ENCODE peak calls at places on chromosome 4, in eight cellular contexts. N is cardiac muscle cell; A is effector memory CD4-positive, alpha-beta T cell; O is SK-N-MC; D is lower lobe of right lung; V is psoas muscle; K is GM23248; Y is hepatocyte. P is an unnamed sample.

GRCh38 chr4:22045051-22045450 is 96.5 kb upstream of the KCNIP4 start:
- DNase-seq in V (no peak), D (no peak), Y (no peak), K (no peak), N (no peak), A (no peak), O (no peak), P (no peak)

GRCh38 chr4:78764498-78764961 is 11.6 kb upstream of the BMP2K start:
- DNase-seq in V (no peak), D (no peak), A (no peak), Y (no peak), O (no peak), K (peak; percentile 70), N (no peak), P (peak; percentile 19)

GRCh38 chr4:92305148-92305877 is 1.5 kb downstream of the GRID2 start:
- DNase-seq in V (peak; percentile 13), O (no peak), Y (peak; percentile 63), D (peak; percentile 52), K (peak; percentile 51), A (no peak), N (peak; percentile 87), P (peak; percentile 63)

GRCh38 chr4:140130677-140131076 is 23.3 kb downstream of the MAML3 start:
- DNase-seq in Y (no peak), V (no peak), D (no peak), O (no peak), N (no peak), A (no peak), K (peak; percentile 93), P (peak; percentile 87)

GRCh38 chr4:113708250-113708649 is 53.3 kb downstream of the CAMK2D start:
- DNase-seq in V (no peak), O (no peak), N (no peak), K (peak; percentile 13), Y (no peak), A (no peak), D (no peak), P (peak; percentile 43)

GRCh38 chr4:75985116-75985515 is 5.6 kb downstream of the SDAD1 start:
- DNase-seq in N (no peak), O (no peak), K (peak; percentile 96), A (no peak), Y (no peak), V (no peak), D (no peak), P (peak; percentile 59)

GRCh38 chr4:94158883-94159282 is 48.8 kb upstream of the SMARCAD1 start:
- DNase-seq in O (no peak), A (no peak), N (no peak), K (no peak), Y (no peak), V (no peak), D (no peak), P (no peak)

GRCh38 chr4:40190880-40191815 is 5.7 kb upstream of the RHOH start:
- DNase-seq in N (no peak), D (no peak), Y (peak; percentile 19), A (no peak), V (no peak), O (peak; percentile 81), K (no peak), P (peak; percentile 78)

GRCh38 chr4:73019462-73020047 is 50.0 kb downstream of the COX18 start:
- DNase-seq in A (no peak), V (no peak), D (no peak), O (peak; percentile 14), Y (peak; percentile 74), K (peak; percentile 76), N (peak; percentile 69), P (peak; percentile 78)

GRCh38 chr4:25449270-25449669 is 72.2 kb downstream of the ANAPC4 start:
- DNase-seq in A (no peak), Y (no peak), V (no peak), O (no peak), N (no peak), D (no peak), K (peak; percentile 61), P (no peak)

GRCh38 chr4:68175562-68176155 is 46.0 kb upstream of the TMPRSS11F start:
- DNase-seq in N (peak; percentile 70), Y (peak; percentile 82), D (no peak), O (peak; percentile 76), K (peak; percentile 71), V (no peak), A (no peak), P (peak; percentile 86)

GRCh38 chr4:2186133-2186864 is 55.6 kb downstream of the HAUS3 start:
- DNase-seq in Y (peak; percentile 66), K (no peak), V (no peak), D (no peak), A (no peak), N (peak; percentile 62), O (no peak), P (peak; percentile 60)

GRCh38 chr4:4386736-4387392 is at the start of gene NSG1:
- DNase-seq in D (no peak), A (no peak), V (no peak), O (no peak), K (peak; percentile 60), N (peak; percentile 72), Y (peak; percentile 53), P (no peak)

GRCh38 chr4:108072300-108072699 is 82.6 kb downstream of the HADH start:
- DNase-seq in O (no peak), A (peak; percentile 23), K (no peak), N (no peak), V (no peak), D (no peak), Y (peak; percentile 35), P (peak; percentile 4)

GRCh38 chr4:475962-476361 is 23.0 kb downstream of the ZNF721 start:
- DNase-seq in O (no peak), Y (no peak), N (no peak), A (no peak), K (no peak), D (no peak), V (no peak), P (no peak)

GRCh38 chr4:477686-478085 is 21.3 kb downstream of the ZNF721 start:
- DNase-seq in V (no peak), D (no peak), K (no peak), N (no peak), Y (no peak), O (no peak), A (no peak), P (no peak)

GRCh38 chr4:473575-474457 is 25.1 kb downstream of the ZNF721 start:
- DNase-seq in Y (peak; percentile 96), K (peak; percentile 99), D (peak; percentile 95), O (peak; percentile 100), A (peak; percentile 81), N (peak; percentile 98), V (peak; percentile 93), P (peak; percentile 97)

GRCh38 chr4:476501-476900 is 22.5 kb downstream of the ZNF721 start:
- DNase-seq in K (peak; percentile 60), N (no peak), V (no peak), D (no peak), Y (no peak), O (no peak), A (no peak), P (peak; percentile 12)

GRCh38 chr4:478373-478772 is 20.6 kb downstream of the ZNF721 start:
- DNase-seq in K (peak; percentile 14), O (no peak), A (no peak), D (no peak), N (no peak), Y (no peak), V (no peak), P (peak; percentile 34)
- H3K9me3 ChIP-seq in K (no peaks in the 10 kb centered on the region), O (no peaks in the 10 kb centered on the region), A (peaks cover 18% of the 10 kb centered on the region), D (peaks cover 15% of the 10 kb centered on the region), N (no peaks in the 10 kb centered on the region), Y (peaks cover 4% of the 10 kb centered on the region), V (peaks cover 11% of the 10 kb centered on the region), P (no peaks in the 10 kb centered on the region)

DNA sequence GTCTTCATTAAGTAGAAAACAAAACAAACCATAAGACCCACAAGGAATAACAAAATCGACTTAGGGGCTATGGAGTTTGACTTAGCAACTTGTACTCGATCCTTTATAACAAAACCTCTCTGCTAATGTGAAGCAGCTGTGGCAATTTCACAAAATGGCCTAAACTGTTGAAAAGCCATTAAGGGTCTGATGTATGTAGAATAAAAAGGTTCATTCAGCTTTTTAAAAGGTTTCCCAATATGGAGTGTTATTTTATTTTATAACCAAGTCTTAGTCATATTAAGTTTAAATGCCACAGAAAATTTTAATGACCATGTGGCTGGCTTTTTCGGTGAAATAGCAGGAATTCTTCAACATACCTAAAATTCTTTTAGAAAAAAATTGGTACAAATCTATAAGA is 291.8 kb upstream of the HAND2 start:
- DNase-seq in O (peak; percentile 18), A (no peak), N (no peak), Y (no peak), D (no peak), V (no peak), K (peak; percentile 40), P (no peak)
- H3K9me3 ChIP-seq in O (no peaks in the 10 kb centered on the region), A (no peaks in the 10 kb centered on the region), N (no peaks in the 10 kb centered on the region), Y (no peaks in the 10 kb centered on the region), D (no peaks in the 10 kb centered on the region), V (no peaks in the 10 kb centered on the region), K (no peaks in the 10 kb centered on the region), P (no peaks in the 10 kb centered on the region)

GRCh38 chr4:157808796-157809408 is 363.9 kb downstream of the GASK1B start:
- DNase-seq in O (no peak), K (no peak), V (no peak), Y (no peak), N (no peak), D (no peak), A (no peak), P (no peak)

GRCh38 chr4:157806176-157806575 is 366.6 kb downstream of the GASK1B start:
- DNase-seq in O (no peak), A (no peak), D (no peak), Y (no peak), K (no peak), N (no peak), V (no peak), P (no peak)

GRCh38 chr4:157804986-157805385 is 367.8 kb downstream of the GASK1B start:
- DNase-seq in N (peak; percentile 53), O (no peak), A (no peak), K (peak; percentile 5), D (no peak), Y (peak; percentile 48), V (no peak), P (peak; percentile 23)

DNA sequence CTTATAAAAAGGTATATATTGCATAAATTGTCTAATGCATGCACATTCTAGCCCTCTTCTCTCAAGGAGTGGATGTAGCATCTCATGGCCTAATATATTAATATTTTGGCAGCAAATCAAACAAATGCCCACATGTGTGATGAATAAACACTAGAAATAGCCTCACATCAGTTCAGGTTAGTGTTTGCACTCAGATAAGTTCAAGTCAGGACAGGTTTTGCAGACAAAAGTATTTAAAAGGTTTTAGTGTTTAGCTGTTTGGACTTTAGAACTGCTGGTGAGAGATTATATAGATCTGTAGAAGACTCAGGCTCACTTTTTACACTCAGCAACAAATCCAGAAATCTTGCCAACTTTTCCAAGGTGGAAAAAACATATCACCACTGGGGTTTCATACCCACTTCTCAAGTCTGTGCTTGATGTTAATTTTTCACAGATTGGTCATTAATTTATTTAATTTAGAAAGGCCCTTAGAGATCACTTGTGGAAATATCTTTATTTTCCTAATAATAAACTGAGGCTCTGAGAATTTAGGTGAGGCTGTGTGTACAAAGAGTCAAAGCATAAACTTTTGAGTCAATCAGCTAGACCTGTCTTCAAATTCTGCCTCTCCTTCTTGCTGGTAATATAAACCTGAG is 362.6 kb downstream of the GASK1B start:
- DNase-seq in Y (peak; percentile 28), O (no peak), N (no peak), A (no peak), V (no peak), K (no peak), D (no peak), P (no peak)
- H3K9me3 ChIP-seq in Y (no peaks in the 10 kb centered on the region), O (no peaks in the 10 kb centered on the region), N (no peaks in the 10 kb centered on the region), A (no peaks in the 10 kb centered on the region), V (no peaks in the 10 kb centered on the region), K (no peaks in the 10 kb centered on the region), D (no peaks in the 10 kb centered on the region), P (no peaks in the 10 kb centered on the region)

DNA sequence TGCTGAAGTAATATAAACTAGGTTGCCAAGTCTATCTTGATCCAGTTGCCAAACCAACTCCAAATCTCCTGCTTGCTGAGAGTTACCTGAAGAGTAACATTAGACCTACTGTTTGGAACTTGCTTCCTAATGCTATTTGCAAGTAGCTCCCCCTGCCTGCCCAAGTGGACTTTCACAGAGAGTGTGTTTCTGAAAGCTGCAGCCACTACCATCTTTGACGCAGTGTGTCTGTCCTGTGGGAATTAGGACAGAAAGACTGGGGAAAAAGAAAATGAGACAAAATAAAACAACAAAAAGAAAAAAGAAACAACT is 195.0 kb upstream of the HS3ST1 start:
- DNase-seq in V (no peak), A (no peak), N (peak; percentile 62), Y (peak; percentile 59), O (no peak), K (no peak), D (no peak), P (peak; percentile 63)
- H3K9me3 ChIP-seq in V (no peaks in the 10 kb centered on the region), A (no peaks in the 10 kb centered on the region), N (no peaks in the 10 kb centered on the region), Y (no peaks in the 10 kb centered on the region), O (no peaks in the 10 kb centered on the region), K (no peaks in the 10 kb centered on the region), D (no peaks in the 10 kb centered on the region), P (no peaks in the 10 kb centered on the region)